ENCODE peak calls at places on chromosome 10, in four cellular contexts. Z is left lung, T is upper lobe of left lung, P is psoas muscle. W is an unnamed sample.

GRCh38 chr10:17464545-17464944 is 10.2 kb upstream of the ST8SIA6 start:
- DNase-seq in Z (no peak), T (no peak), P (no peak), W (no peak)

GRCh38 chr10:89129850-89130396 is 77.2 kb downstream of the CH25H start:
- DNase-seq in Z (no peak), T (no peak), P (peak; percentile 15), W (no peak)

GRCh38 chr10:63266337-63267327 is 133.5 kb downstream of the NRBF2 start:
- DNase-seq in Z (no peak), T (no peak), P (no peak), W (no peak)

GRCh38 chr10:85967594-85967993 is 399.0 kb downstream of the GRID1 start:
- DNase-seq in Z (no peak), T (no peak), P (no peak), W (no peak)

GRCh38 chr10:17851611-17852010 is 42.5 kb downstream of the MRC1 start:
- DNase-seq in Z (peak; percentile 76), T (no peak), P (peak; percentile 55), W (no peak)

GRCh38 chr10:60963441-60964256 is 19.7 kb upstream of the RHOBTB1 start:
- DNase-seq in Z (no peak), T (no peak), P (no peak), W (no peak)

GRCh38 chr10:31061941-31062340 is 30.3 kb upstream of the ZNF438 start:
- DNase-seq in Z (no peak), T (no peak), P (no peak), W (no peak)

GRCh38 chr10:115773832-115774231 is 499.2 kb downstream of the GFRA1 start:
- DNase-seq in Z (no peak), T (no peak), P (no peak), W (no peak)

GRCh38 chr10:26725837-26726727 is 28.6 kb downstream of the PDSS1 start:
- DNase-seq in Z (no peak), T (no peak), P (peak; percentile 59), W (peak; percentile 38)

GRCh38 chr10:93006435-93007039 is 54.1 kb upstream of the CYP26C1 start:
- DNase-seq in Z (no peak), T (no peak), P (no peak), W (no peak)

GRCh38 chr10:86709786-86710185 is 41.5 kb downstream of the LDB3 start:
- DNase-seq in Z (no peak), T (peak; percentile 78), P (no peak), W (no peak)

GRCh38 chr10:22927661-22928403 is at the start of gene ARMC3:
- DNase-seq in Z (peak; percentile 88), T (peak; percentile 94), P (peak; percentile 52), W (peak; percentile 68)

GRCh38 chr10:6071181-6072175 is 9.3 kb upstream of the IL2RA start:
- DNase-seq in Z (no peak), T (no peak), P (no peak), W (no peak)

GRCh38 chr10:27794157-27794556 is 48.5 kb upstream of the MKX start:
- DNase-seq in Z (no peak), T (no peak), P (no peak), W (no peak)

GRCh38 chr10:70357447-70358035 is 24.9 kb downstream of the LRRC20 start:
- DNase-seq in Z (no peak), T (no peak), P (no peak), W (no peak)

GRCh38 chr10:58696736-58697135 is 184.1 kb downstream of the BICC1 start:
- DNase-seq in Z (no peak), T (no peak), P (no peak), W (no peak)

GRCh38 chr10:450463-450862 is 239.0 kb downstream of the DIP2C start:
- DNase-seq in Z (no peak), T (no peak), P (no peak), W (no peak)

GRCh38 chr10:99370993-99371392 is 41.8 kb downstream of the CNNM1 start:
- DNase-seq in Z (no peak), T (no peak), P (no peak), W (no peak)

GRCh38 chr10:103836273-103836672 is 19.1 kb downstream of the SH3PXD2A start:
- DNase-seq in Z (no peak), T (no peak), P (no peak), W (no peak)

GRCh38 chr10:76432274-76433012 is 1001.0 kb downstream of the LRMDA start:
- DNase-seq in Z (no peak), T (no peak), P (peak; percentile 28), W (no peak)

GRCh38 chr10:50512743-50513416 is 110.9 kb downstream of the SGMS1 start:
- DNase-seq in Z (no peak), T (no peak), P (no peak), W (no peak)

GRCh38 chr10:111801841-111802240 is 381.7 kb downstream of the GPAM start:
- DNase-seq in Z (no peak), T (no peak), P (no peak), W (no peak)

GRCh38 chr10:62643612-62644587 is 160.6 kb upstream of the ADO start:
- DNase-seq in Z (no peak), T (no peak), P (no peak), W (no peak)

GRCh38 chr10:94065787-94066186 is 72.1 kb downstream of the PLCE1 start:
- DNase-seq in Z (no peak), T (no peak), P (no peak), W (no peak)

GRCh38 chr10:14414901-14415300 is 84.2 kb upstream of the FRMD4A start:
- DNase-seq in Z (no peak), T (no peak), P (no peak), W (no peak)

GRCh38 chr10:80909254-80909653 is 371.6 kb downstream of the SH2D4B start:
- DNase-seq in Z (no peak), T (no peak), P (no peak), W (no peak)

GRCh38 chr10:130105724-130106123 is 4.9 kb downstream of the C10orf143 start:
- DNase-seq in Z (peak; percentile 70), T (peak; percentile 69), P (no peak), W (no peak)

GRCh38 chr10:79104264-79104954 is 35.6 kb downstream of the ZMIZ1 start:
- DNase-seq in Z (peak; percentile 64), T (no peak), P (peak; percentile 69), W (no peak)

GRCh38 chr10:3635697-3636096 is 149.3 kb downstream of the KLF6 start:
- DNase-seq in Z (no peak), T (no peak), P (no peak), W (no peak)

GRCh38 chr10:85934586-85934985 is 432.0 kb downstream of the GRID1 start:
- DNase-seq in Z (no peak), T (peak; percentile 36), P (no peak), W (no peak)

GRCh38 chr10:90418869-90419652 is 438.8 kb downstream of the HTR7 start:
- DNase-seq in Z (no peak), T (no peak), P (no peak), W (no peak)

GRCh38 chr10:6053303-6053702 is 8.9 kb downstream of the IL2RA start:
- DNase-seq in Z (no peak), T (no peak), P (no peak), W (no peak)

GRCh38 chr10:126661841-126662520 is 8.5 kb downstream of the C10orf90 start:
- DNase-seq in Z (no peak), T (no peak), P (no peak), W (no peak)

GRCh38 chr10:117609095-117609821 is 66.7 kb downstream of the EMX2 start:
- DNase-seq in Z (no peak), T (no peak), P (peak; percentile 51), W (peak; percentile 69)

GRCh38 chr10:1094112-1095057 is 38.2 kb downstream of the WDR37 start:
- DNase-seq in Z (no peak), T (no peak), P (no peak), W (no peak)

GRCh38 chr10:14093735-14094484 is 236.8 kb downstream of the FRMD4A start:
- DNase-seq in Z (no peak), T (no peak), P (no peak), W (no peak)

GRCh38 chr10:71251319-71251718 is 38.9 kb downstream of the UNC5B start:
- DNase-seq in Z (no peak), T (no peak), P (no peak), W (no peak)

GRCh38 chr10:5538892-5539651 is 14.3 kb downstream of the CALML3 start:
- DNase-seq in Z (no peak), T (no peak), P (no peak), W (no peak)

DNA sequence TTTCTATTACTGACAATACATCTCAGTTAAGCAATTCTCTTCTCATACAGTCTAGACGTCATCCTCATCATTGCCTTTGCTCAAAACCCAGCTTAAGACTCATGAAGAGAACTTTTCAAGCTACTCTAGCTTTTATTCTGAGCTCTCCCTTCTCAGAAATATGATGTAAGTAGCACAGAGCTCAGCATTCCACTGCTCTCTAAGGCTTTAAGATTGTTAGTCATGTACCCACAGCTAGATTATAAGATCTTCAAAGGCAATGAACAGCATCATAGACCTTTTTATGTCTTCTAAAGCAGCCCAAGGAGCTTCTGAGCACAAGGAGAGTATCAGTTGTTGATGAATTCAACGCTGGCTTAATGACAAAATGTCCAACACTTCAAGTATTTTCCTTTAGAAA is 119.3 kb downstream of the NRP1 start:
- DNase-seq in Z (no peak), T (no peak), P (no peak), W (no peak)
- H3K4me1 ChIP-seq in Z (peaks cover 13% of the 10 kb centered on the region), T (peaks cover 16% of the 10 kb centered on the region), P (peaks cover 12% of the 10 kb centered on the region), W (no peaks in the 10 kb centered on the region)

DNA sequence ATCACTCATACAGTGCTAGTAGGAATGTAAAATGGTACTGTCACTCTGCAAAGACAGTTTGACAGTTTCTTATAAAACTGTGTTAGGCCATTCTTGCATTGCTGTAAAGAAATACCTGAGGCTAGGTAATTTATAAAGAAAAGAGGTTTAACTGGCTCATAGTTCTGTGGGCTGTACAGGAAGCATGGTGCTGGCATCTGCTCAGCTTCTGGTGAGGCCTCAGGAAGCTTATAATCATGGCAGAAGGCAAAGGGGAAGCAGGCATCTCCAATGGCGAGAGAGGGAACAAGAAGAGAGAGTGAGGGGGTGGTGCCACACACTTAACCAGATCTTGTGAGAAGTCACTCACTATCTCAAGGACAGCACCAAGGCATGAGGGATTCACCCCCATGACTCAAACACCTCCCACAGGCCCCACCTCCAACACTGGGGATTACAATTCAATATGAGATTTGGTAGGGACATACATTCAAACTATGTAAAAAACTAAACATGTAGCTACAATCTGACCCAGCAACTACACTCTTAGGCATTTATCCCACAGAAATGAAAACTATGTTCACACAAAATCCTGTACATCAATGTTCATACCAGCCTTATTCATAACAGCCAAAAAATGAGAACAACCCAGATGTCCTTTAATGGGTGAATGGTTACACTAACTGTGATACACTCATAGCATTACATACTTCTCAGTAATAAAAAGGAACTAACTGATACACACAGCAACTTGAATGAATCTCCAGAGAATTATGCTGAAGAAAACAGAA is 5.0 kb downstream of the ALDH18A1 start:
- DNase-seq in Z (no peak), T (no peak), P (no peak), W (no peak)
- H3K4me1 ChIP-seq in Z (peaks cover 13% of the 10 kb centered on the region), T (peaks cover 8% of the 10 kb centered on the region), P (no peaks in the 10 kb centered on the region), W (no peaks in the 10 kb centered on the region)

GRCh38 chr10:35328404-35329037 is 7.8 kb upstream of the CCNY start:
- DNase-seq in Z (no peak), T (no peak), P (no peak), W (no peak)
- H3K4me1 ChIP-seq in Z (peaks cover 18% of the 10 kb centered on the region), T (no peaks in the 10 kb centered on the region), P (peaks cover 47% of the 10 kb centered on the region), W (peaks cover 14% of the 10 kb centered on the region)

DNA sequence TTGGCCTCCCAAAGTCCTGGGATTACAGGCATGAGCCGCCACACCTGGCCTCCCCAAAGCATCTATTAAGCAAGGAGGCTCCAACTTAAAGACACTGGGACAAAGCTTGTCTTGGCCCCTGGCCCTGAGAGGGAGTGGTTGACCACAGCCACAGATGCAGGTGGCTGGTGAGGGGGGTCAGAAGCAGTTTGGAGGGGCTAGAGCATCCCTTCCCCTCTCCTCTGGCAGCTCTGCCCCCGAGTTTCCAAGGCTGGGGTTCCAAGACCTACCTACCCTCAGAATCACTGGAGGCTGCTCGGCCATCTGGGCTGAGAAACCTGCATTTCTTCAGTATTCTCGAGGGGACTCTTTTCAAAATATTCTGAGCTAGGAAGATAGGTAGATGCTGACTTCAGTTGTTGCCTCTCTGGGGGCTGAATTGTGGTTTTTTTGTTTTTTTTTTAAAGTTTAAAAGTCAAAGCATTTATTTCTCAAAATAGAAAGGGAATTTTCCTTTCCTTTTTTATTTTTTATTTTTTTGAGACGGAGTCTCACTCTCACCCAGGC is 32.6 kb downstream of the DDIT4 start:
- DNase-seq in Z (no peak), T (no peak), P (no peak), W (no peak)
- H3K4me1 ChIP-seq in Z (peaks cover 52% of the 10 kb centered on the region), T (peaks cover 48% of the 10 kb centered on the region), P (peaks cover 54% of the 10 kb centered on the region), W (no peaks in the 10 kb centered on the region)

W was measured in pancreas.